ENCODE peak calls at places on chromosomes 7 and 10, in six cellular contexts. H is fibroblast of mammary gland, O is heart right ventricle, W is RCC 7860, J is body of pancreas, K is ascending aorta. V is an unnamed sample.

GRCh38 chr10:12703813-12704212 is 297.7 kb downstream of the CCDC3 start:
- DNase-seq in H (peak), O (no peak), J (no peak), K (no peak), W (peak), V (peak)

GRCh38 chr10:126387041-126387908 is 1.0 kb downstream of the ADAM12 start:
- DNase-seq in K (no peak), O (peak), W (peak), J (peak), H (peak), V (peak)

GRCh38 chr10:88987243-88987726 is 3.3 kb upstream of the FAS start:
- DNase-seq in O (no peak), J (no peak), K (no peak), H (no peak), W (no peak), V (no peak)

GRCh38 chr7:33237034-33237433 is 107.7 kb downstream of the BBS9 start:
- DNase-seq in O (no peak), J (no peak), W (no peak), K (no peak), H (no peak), V (peak)

GRCh38 chr10:45001382-45002148 is 842 bp downstream of the ZNF22 start:
- DNase-seq in J (peak), O (peak), H (peak), W (peak), K (no peak), V (peak)

GRCh38 chr10:114686013-114686412 is 27.9 kb upstream of the ABLIM1 start:
- DNase-seq in W (peak), O (no peak), J (no peak), K (no peak), H (no peak), V (no peak)

GRCh38 chr10:130799532-130799931 is 512.0 kb downstream of the TCERG1L start:
- DNase-seq in H (no peak), J (no peak), O (no peak), K (no peak), W (no peak), V (no peak)

GRCh38 chr7:114922652-114923402 is 933 bp downstream of the MDFIC start:
- DNase-seq in W (peak), K (no peak), H (peak), J (peak), O (peak), V (peak)